ENCODE peak calls at places on chromosomes 4 and X, in five cellular contexts. V is heart right ventricle, H is PC-3, O is pancreas, D is MM.1S. U is an unnamed sample.

GRCh38 chr4:54499308-54500074 is 158.3 kb upstream of the KIT start:
- DNase-seq in H (peak; percentile 52), V (no peak), D (no peak), O (no peak), U (no peak)

GRCh38 chr4:152935138-152935537 is 985 bp upstream of the FHDC1 start:
- DNase-seq in D (peak; percentile 61), V (no peak), H (peak; percentile 32), O (peak; percentile 44), U (peak; percentile 39)

GRCh38 chrX:46965125-46965758 is 53.0 kb downstream of the JADE3 start:
- DNase-seq in D (no peak), V (no peak), O (no peak), H (peak; percentile 19), U (no peak)

GRCh38 chr4:56099378-56099786 is 150.6 kb downstream of the CEP135 start:
- DNase-seq in H (peak; percentile 51), V (no peak), O (no peak), D (peak; percentile 51), U (no peak)

GRCh38 chr4:72525938-72526337 is 43.1 kb downstream of the ADAMTS3 start:
- DNase-seq in H (no peak), V (peak; percentile 74), O (peak; percentile 24), D (no peak), U (no peak)

GRCh38 chr4:163166041-163166579 is 580 bp downstream of the NAF1 start:
- DNase-seq in D (peak; percentile 49), H (peak; percentile 28), O (peak; percentile 63), V (peak; percentile 48), U (peak; percentile 79)

GRCh38 chr4:15436515-15436914 is 8.7 kb downstream of the C1QTNF7 start:
- DNase-seq in O (no peak), D (no peak), V (no peak), H (peak; percentile 22), U (no peak)

GRCh38 chr4:26987191-26987590 is 126.5 kb downstream of the STIM2 start:
- DNase-seq in V (no peak), D (no peak), O (no peak), H (no peak), U (no peak)

GRCh38 chr4:181289203-181289602 is 954.0 kb upstream of the TENM3 start:
- DNase-seq in D (no peak), H (no peak), V (no peak), O (no peak), U (no peak)

GRCh38 chr4:69753666-69754065 is 6.8 kb downstream of the SULT1B1 start:
- DNase-seq in O (no peak), V (no peak), H (peak; percentile 39), D (no peak), U (no peak)

GRCh38 chr4:4406455-4407298 is 19.8 kb downstream of the NSG1 start:
- DNase-seq in V (no peak), O (no peak), D (no peak), H (no peak), U (no peak)

GRCh38 chrX:130247996-130248395 is 20.7 kb downstream of the ZNF280C start:
- DNase-seq in O (no peak), H (no peak), V (no peak), D (no peak), U (no peak)

GRCh38 chr4:87038837-87039715 is 104.3 kb downstream of the AFF1 start:
- DNase-seq in O (peak; percentile 73), D (no peak), V (peak; percentile 41), H (peak; percentile 17), U (no peak)

GRCh38 chrX:57528670-57529255 is 63.0 kb upstream of the ZXDB start:
- DNase-seq in D (peak; percentile 57), H (peak; percentile 56), V (no peak), O (no peak), U (peak; percentile 33)

GRCh38 chrX:39953027-39953426 is 144.7 kb downstream of the BCOR start:
- DNase-seq in V (no peak), D (no peak), H (no peak), O (no peak), U (no peak)

GRCh38 chr4:7462509-7462971 is 27.8 kb upstream of the PSAPL1 start:
- DNase-seq in H (peak; percentile 88), D (no peak), O (no peak), V (no peak), U (no peak)

DNA sequence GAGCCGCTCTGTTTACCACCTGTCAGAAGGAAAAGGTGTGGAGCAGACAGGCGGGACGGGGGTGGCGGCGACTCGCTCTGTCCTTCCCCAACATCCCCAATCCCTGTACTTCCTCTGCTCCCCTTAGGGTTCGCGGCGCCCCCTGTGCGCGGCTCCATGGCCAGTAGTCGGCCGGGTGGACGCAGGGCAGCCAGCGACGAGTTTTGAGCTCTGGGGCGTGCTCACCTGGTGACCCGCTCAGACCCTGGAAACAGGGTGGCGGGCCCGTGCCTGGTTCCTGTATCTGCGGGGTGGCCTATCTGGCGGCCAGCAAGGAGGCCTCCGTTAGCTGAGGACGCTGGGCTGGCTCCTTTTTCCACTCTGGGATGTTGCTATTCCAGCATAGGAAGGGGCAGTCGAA is 5.4 kb upstream of the MAGIX start:
- DNase-seq in H (no peak), V (no peak), O (no peak), D (no peak), U (no peak)
- H3K4me3 ChIP-seq in H (no peak overlapping the region), V (no peak overlapping the region), O (no peak overlapping the region), D (no peak overlapping the region), U (no peak overlapping the region)

GRCh38 chr4:169246957-169247396 is 23.8 kb downstream of the SH3RF1 start:
- DNase-seq in V (no peak), O (no peak), D (no peak), H (no peak), U (no peak)
- H3K4me1 ChIP-seq in V (peaks cover 16% of the 10 kb centered on the region), O (peaks cover 55% of the 10 kb centered on the region), D (no peaks in the 10 kb centered on the region), H (peaks cover 37% of the 10 kb centered on the region), U (no peaks in the 10 kb centered on the region)

GRCh38 chr4:1767770-1768366 is 25.2 kb upstream of the FGFR3 start:
- DNase-seq in H (no peak), O (peak; percentile 75), V (no peak), D (peak; percentile 26), U (no peak)
- H3K27me3 ChIP-seq in H (no peaks in the 10 kb centered on the region), O (no peaks in the 10 kb centered on the region), V (peaks cover 43% of the 10 kb centered on the region), D (peaks cover 83% of the 10 kb centered on the region), U (no peaks in the 10 kb centered on the region)

DNA sequence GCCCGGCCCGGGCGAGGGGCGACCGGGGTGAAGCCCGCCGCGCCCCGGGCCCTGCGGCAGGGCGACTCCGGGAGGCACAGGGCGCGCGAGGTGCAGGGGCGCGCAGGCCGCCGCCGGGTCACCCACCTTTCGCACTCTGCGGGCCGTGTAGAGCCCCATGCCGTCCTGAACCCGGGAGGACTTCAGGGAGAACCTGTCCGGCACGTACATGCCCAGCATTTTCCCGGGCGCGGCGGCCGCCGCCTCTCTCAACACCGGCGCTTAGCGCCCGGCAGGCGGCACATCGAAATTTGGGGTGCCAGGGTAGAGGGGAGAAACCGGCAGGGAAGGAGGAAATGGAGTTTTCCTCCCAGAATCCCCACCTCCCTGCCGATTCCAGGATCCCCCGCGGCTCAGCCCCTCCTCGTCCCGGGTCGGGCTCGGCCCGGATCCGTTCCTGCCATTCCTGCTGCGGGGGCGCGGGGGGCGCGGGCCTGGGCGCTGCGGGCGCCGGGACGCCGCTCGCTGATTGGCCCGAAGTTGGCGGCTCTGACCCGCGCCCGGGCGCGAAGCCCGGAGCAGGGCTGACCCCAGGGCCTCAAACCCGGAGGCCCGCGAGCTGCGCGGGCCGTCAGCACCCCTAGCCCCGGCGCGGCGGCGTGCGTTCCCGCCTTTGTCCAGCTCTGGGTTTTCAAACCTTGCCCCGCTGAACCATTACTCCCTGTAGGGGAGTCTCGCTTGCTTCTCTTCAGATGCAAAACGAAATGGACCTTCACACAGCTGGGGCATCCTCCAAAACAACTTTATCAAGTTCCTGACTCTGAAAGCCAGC is at the start of gene PRDM5:
- DNase-seq in H (peak; percentile 21), O (peak; percentile 71), V (peak; percentile 72), D (peak; percentile 82), U (no peak)
- H3K4me3 ChIP-seq in H (peak within 1 kb of the TSS; percentile 89), O (peak within 1 kb of the TSS; percentile 80), V (peak within 1 kb of the TSS; percentile 79), D (peak within 1 kb of the TSS; percentile 86), U (no peak within 1 kb of the TSS)

GRCh38 chr4:89298160-89298559 is 9.4 kb downstream of the GPRIN3 start:
- DNase-seq in D (peak; percentile 88), V (no peak), H (no peak), O (no peak), U (peak; percentile 82)
- H3K4me1 ChIP-seq in D (peaks cover 41% of the 10 kb centered on the region), V (peaks cover 21% of the 10 kb centered on the region), H (no peaks in the 10 kb centered on the region), O (peaks cover 85% of the 10 kb centered on the region), U (peaks cover 98% of the 10 kb centered on the region)

GRCh38 chr4:168248311-168248710 is 70.2 kb downstream of the DDX60 start:
- DNase-seq in O (no peak), H (no peak), V (no peak), D (no peak), U (no peak)
- H3K27me3 ChIP-seq in O (no peaks in the 10 kb centered on the region), H (no peaks in the 10 kb centered on the region), V (no peaks in the 10 kb centered on the region), D (no peaks in the 10 kb centered on the region), U (no peaks in the 10 kb centered on the region)

DNA sequence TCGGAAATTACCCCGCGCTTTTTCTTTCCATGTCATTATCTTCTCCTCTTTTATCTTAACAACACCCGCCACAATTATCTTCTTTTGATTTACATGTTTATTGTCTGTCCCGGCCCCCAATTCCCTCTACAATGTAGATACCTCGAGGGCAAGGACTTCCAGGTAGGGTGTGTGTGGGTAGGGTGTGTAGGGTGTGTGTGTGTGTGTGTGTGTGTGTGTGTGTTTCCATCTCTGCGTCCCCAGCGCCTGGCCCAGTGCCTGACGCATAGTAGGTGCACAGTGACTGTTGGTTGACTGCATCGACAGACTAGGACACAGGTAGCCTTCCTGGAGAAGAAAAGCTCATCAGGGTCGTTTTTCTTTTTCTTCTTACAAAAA is 103.1 kb downstream of the UCHL1 start:
- DNase-seq in O (no peak), D (no peak), V (no peak), H (no peak), U (no peak)
- H3K4me3 ChIP-seq in O (peak overlapping the region; percentile 81), D (peak overlapping the region; percentile 70), V (peak overlapping the region; percentile 90), H (peak overlapping the region; percentile 85), U (no peak overlapping the region)